ENCODE peak calls at places on chromosomes 11 and 22, in four cellular contexts. One of them, this sample, is unnamed.

GRCh38 chr11:5937868-5938602 is 4.0 kb upstream of the OR56A3 start:
- DNase-seq in GM04504: no peak
- DNase-seq in dorsolateral prefrontal cortex: no peak
- DNase-seq in cardiac fibroblast: no peak
- DNase-seq in this sample: no peak

GRCh38 chr11:74257934-74258553 is 53.4 kb downstream of the P4HA3 start:
- DNase-seq in GM04504: peak
- DNase-seq in dorsolateral prefrontal cortex: no peak
- DNase-seq in cardiac fibroblast: peak
- DNase-seq in this sample: peak

GRCh38 chr22:24926428-24926725 is 20.1 kb downstream of the LHFPL7 start:
- DNase-seq in GM04504: no peak
- DNase-seq in dorsolateral prefrontal cortex: no peak
- DNase-seq in cardiac fibroblast: no peak
- DNase-seq in this sample: no peak

GRCh38 chr11:27701262-27702105 is 1.2 kb upstream of the BDNF start:
- DNase-seq in GM04504: peak
- DNase-seq in dorsolateral prefrontal cortex: no peak
- DNase-seq in cardiac fibroblast: peak
- DNase-seq in this sample: peak

GRCh38 chr11:77654770-77655434 is 17.3 kb upstream of the CLNS1A start:
- DNase-seq in GM04504: no peak
- DNase-seq in dorsolateral prefrontal cortex: no peak
- DNase-seq in cardiac fibroblast: no peak
- DNase-seq in this sample: peak

GRCh38 chr11:94279996-94280395 is 24.4 kb upstream of the IZUMO1R start:
- DNase-seq in GM04504: no peak
- DNase-seq in dorsolateral prefrontal cortex: no peak
- DNase-seq in cardiac fibroblast: no peak
- DNase-seq in this sample: no peak

GRCh38 chr22:37999640-38000272 is 15.4 kb upstream of the SOX10 start:
- DNase-seq in GM04504: no peak
- DNase-seq in dorsolateral prefrontal cortex: no peak
- DNase-seq in cardiac fibroblast: peak
- DNase-seq in this sample: peak

GRCh38 chr22:42066937-42067336 is 3.7 kb downstream of the NAGA start:
- DNase-seq in GM04504: no peak
- DNase-seq in dorsolateral prefrontal cortex: no peak
- DNase-seq in cardiac fibroblast: no peak
- DNase-seq in this sample: no peak

GRCh38 chr11:71998649-71999310 is at the start of gene IL18BP:
- DNase-seq in GM04504: no peak
- DNase-seq in dorsolateral prefrontal cortex: no peak
- DNase-seq in cardiac fibroblast: no peak
- DNase-seq in this sample: no peak

GRCh38 chr11:44018127-44018521 is 29.7 kb upstream of the ACCSL start:
- DNase-seq in GM04504: no peak
- DNase-seq in dorsolateral prefrontal cortex: no peak
- DNase-seq in cardiac fibroblast: no peak
- DNase-seq in this sample: no peak

GRCh38 chr11:127058524-127058923 is 58.0 kb upstream of the KIRREL3 start:
- DNase-seq in GM04504: no peak
- DNase-seq in dorsolateral prefrontal cortex: no peak
- DNase-seq in cardiac fibroblast: no peak
- DNase-seq in this sample: no peak

GRCh38 chr11:78350646-78351165 is 66.9 kb downstream of the GAB2 start:
- DNase-seq in GM04504: peak
- DNase-seq in dorsolateral prefrontal cortex: no peak
- DNase-seq in cardiac fibroblast: peak
- DNase-seq in this sample: peak

GRCh38 chr11:131912127-131912526 is 541.7 kb downstream of the NTM start:
- DNase-seq in GM04504: no peak
- DNase-seq in dorsolateral prefrontal cortex: no peak
- DNase-seq in cardiac fibroblast: no peak
- DNase-seq in this sample: no peak

GRCh38 chr11:45097721-45098493 is 48.5 kb upstream of the PRDM11 start:
- DNase-seq in GM04504: no peak
- DNase-seq in dorsolateral prefrontal cortex: no peak
- DNase-seq in cardiac fibroblast: peak
- DNase-seq in this sample: peak

GRCh38 chr11:71176812-71177211 is 75.6 kb downstream of the SHANK2 start:
- DNase-seq in GM04504: no peak
- DNase-seq in dorsolateral prefrontal cortex: no peak
- DNase-seq in cardiac fibroblast: peak
- DNase-seq in this sample: no peak

GRCh38 chr11:64639885-64640284 is 48.9 kb downstream of the SLC22A12 start:
- DNase-seq in GM04504: no peak
- DNase-seq in dorsolateral prefrontal cortex: no peak
- DNase-seq in cardiac fibroblast: no peak
- DNase-seq in this sample: no peak

GRCh38 chr11:34068098-34068497 is 16.6 kb downstream of the CAPRIN1 start:
- DNase-seq in GM04504: no peak
- DNase-seq in dorsolateral prefrontal cortex: no peak
- DNase-seq in cardiac fibroblast: peak
- DNase-seq in this sample: peak

GRCh38 chr11:65310756-65311155 is 3.9 kb upstream of the CDC42EP2 start:
- DNase-seq in GM04504: no peak
- DNase-seq in dorsolateral prefrontal cortex: no peak
- DNase-seq in cardiac fibroblast: peak
- DNase-seq in this sample: peak

GRCh38 chr22:42997577-42997976 is 17.4 kb downstream of the PACSIN2 start:
- DNase-seq in GM04504: no peak
- DNase-seq in dorsolateral prefrontal cortex: no peak
- DNase-seq in cardiac fibroblast: no peak
- DNase-seq in this sample: no peak

GRCh38 chr22:46068908-46069481 is 81.3 kb upstream of the PPARA start:
- DNase-seq in GM04504: peak
- DNase-seq in dorsolateral prefrontal cortex: peak
- DNase-seq in cardiac fibroblast: peak
- DNase-seq in this sample: peak

GRCh38 chr11:67376873-67377808 is 3.7 kb upstream of the CLCF1 start:
- DNase-seq in GM04504: no peak
- DNase-seq in dorsolateral prefrontal cortex: no peak
- DNase-seq in cardiac fibroblast: no peak
- DNase-seq in this sample: no peak